ENCODE peak calls at places on chromosomes 3 and 15, in ten cellular contexts. H, N, G, K, F, U, T, R, P and W are unnamed samples.

GRCh38 chr3:34957707-34958106 is 681.6 kb upstream of the ARPP21 start:
- DNase-seq in H (no peak), N (no peak), G (no peak), K (no peak), F (no peak), U (no peak), T (no peak), R (no peak), P (no peak), W (no peak)

GRCh38 chr15:63595688-63596087 is 1.5 kb upstream of the FBXL22 start:
- DNase-seq in H (no peak), N (no peak), G (no peak), K (no peak), F (no peak), U (no peak), T (no peak), R (no peak), P (no peak), W (no peak)

GRCh38 chr3:10771486-10772225 is 44.4 kb upstream of the SLC6A11 start:
- DNase-seq in H (no peak), N (no peak), G (no peak), K (no peak), F (no peak), U (no peak), T (no peak), R (no peak), P (no peak), W (no peak)

GRCh38 chr3:194565597-194566190 is 67.5 kb downstream of the TMEM44 start:
- DNase-seq in H (no peak), N (no peak), G (no peak), K (no peak), F (no peak), U (no peak), T (no peak), R (no peak), P (no peak), W (no peak)

GRCh38 chr3:143653493-143653892 is 194.8 kb downstream of the SLC9A9 start:
- DNase-seq in H (no peak), N (no peak), G (no peak), K (no peak), F (no peak), U (no peak), T (no peak), R (no peak), P (no peak), W (no peak)

GRCh38 chr3:6088433-6088832 is 772.5 kb upstream of the GRM7 start:
- DNase-seq in H (no peak), N (no peak), G (no peak), K (no peak), F (no peak), U (no peak), T (no peak), R (no peak), P (no peak), W (no peak)

GRCh38 chr3:23926736-23927135 is 9.8 kb downstream of the RPL15 start:
- DNase-seq in H (no peak), N (no peak), G (peak), K (no peak), F (no peak), U (no peak), T (no peak), R (no peak), P (no peak), W (no peak)

GRCh38 chr3:41216422-41216821 is 17.1 kb downstream of the CTNNB1 start:
- DNase-seq in H (no peak), N (no peak), G (no peak), K (no peak), F (no peak), U (no peak), T (no peak), R (no peak), P (no peak), W (no peak)

GRCh38 chr15:66641485-66642313 is 60.3 kb upstream of the SMAD6 start:
- DNase-seq in H (no peak), N (no peak), G (no peak), K (no peak), F (no peak), U (no peak), T (no peak), R (no peak), P (no peak), W (no peak)

DNA sequence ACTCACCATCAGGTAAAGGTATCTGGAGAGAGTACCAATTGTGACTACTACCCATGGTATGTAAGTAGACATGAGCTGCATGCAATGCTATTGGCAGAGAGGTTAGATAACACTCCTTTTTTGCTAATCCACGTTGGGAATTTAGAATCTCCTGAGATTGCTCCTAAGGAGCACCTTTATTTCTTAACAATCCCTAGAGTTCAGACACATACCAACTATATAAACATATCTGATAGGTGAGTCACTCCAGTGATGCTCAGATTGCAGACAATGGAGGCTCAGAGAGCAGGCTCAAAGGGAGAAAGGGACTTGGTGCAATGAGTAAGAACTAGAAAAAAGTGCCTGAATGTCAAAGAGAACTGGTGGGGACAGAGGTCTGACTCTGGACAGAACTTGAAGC is 47.0 kb upstream of the LRRFIP2 start:
- DNase-seq in H (no peak), N (no peak), G (peak), K (no peak), F (no peak), U (no peak), T (no peak), R (no peak), P (no peak), W (no peak)
- H3K27ac ChIP-seq in H (no peak), N (no peak), G (peak), K (no peak), F (no peak), U (no peak), T (no peak), R (no peak), P (no peak), W (no peak)

DNA sequence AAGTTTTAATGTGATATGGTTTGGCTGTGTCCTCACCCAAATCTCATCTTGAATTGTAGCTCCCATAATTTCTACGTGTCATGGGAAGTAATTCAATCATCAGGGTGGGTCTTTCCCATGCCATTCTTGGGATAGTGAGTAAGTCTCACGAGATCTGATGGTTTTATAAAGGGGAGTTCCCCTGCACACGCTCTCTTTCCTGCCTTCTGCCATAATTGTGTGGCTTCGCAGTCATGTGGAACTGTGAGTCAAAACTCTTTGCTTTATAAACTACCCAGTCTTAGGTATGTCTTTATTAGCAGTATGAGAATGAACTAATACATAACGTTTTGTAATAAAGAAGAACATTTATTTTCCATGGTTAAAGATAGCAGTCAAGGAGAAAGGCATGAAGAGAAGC is 39.2 kb upstream of the GOLIM4 start:
- DNase-seq in H (no peak), N (no peak), G (no peak), K (no peak), F (no peak), U (no peak), T (no peak), R (no peak), P (no peak), W (no peak)
- TF ChIP-seq EP300 in H (no peak), N (no peak), G (no peak), K (no peak), F (no peak), U (no peak), T (no peak), R (no peak), P (no peak), W (no peak)

GRCh38 chr3:174126990-174127758 is 729.6 kb downstream of the NLGN1 start:
- DNase-seq in H (no peak), N (no peak), G (no peak), K (no peak), F (no peak), U (no peak), T (no peak), R (no peak), P (no peak), W (no peak)

GRCh38 chr3:174132006-174132405 is 727.1 kb upstream of the NAALADL2 start:
- DNase-seq in H (no peak), N (no peak), G (no peak), K (no peak), F (no peak), U (no peak), T (no peak), R (no peak), P (no peak), W (no peak)

GRCh38 chr3:174132421-174133042 is 726.6 kb upstream of the NAALADL2 start:
- DNase-seq in H (no peak), N (no peak), G (no peak), K (no peak), F (no peak), U (peak), T (no peak), R (no peak), P (no peak), W (no peak)
- H3K27ac ChIP-seq in H (no peak), N (no peak), G (no peak), K (no peak), F (no peak), U (no peak), T (no peak), R (no peak), P (no peak), W (no peak)

GRCh38 chr3:149581681-149582349 is 76.0 kb downstream of the WWTR1 start:
- DNase-seq in H (no peak), N (no peak), G (peak), K (no peak), F (no peak), U (peak), T (no peak), R (no peak), P (no peak), W (no peak)
- TF ChIP-seq EP300 in H (no peak), N (no peak), G (peak), K (no peak), F (no peak), U (peak), T (no peak), R (peak), P (no peak), W (no peak)

GRCh38 chr15:59923508-59923907 is 80.6 kb upstream of the FOXB1 start:
- DNase-seq in H (no peak), N (no peak), G (no peak), K (no peak), F (no peak), U (no peak), T (no peak), R (no peak), P (no peak), W (no peak)

GRCh38 chr15:59918994-59919951 is 84.8 kb upstream of the FOXB1 start:
- DNase-seq in H (no peak), N (no peak), G (peak), K (no peak), F (no peak), U (no peak), T (peak), R (no peak), P (no peak), W (no peak)

DNA sequence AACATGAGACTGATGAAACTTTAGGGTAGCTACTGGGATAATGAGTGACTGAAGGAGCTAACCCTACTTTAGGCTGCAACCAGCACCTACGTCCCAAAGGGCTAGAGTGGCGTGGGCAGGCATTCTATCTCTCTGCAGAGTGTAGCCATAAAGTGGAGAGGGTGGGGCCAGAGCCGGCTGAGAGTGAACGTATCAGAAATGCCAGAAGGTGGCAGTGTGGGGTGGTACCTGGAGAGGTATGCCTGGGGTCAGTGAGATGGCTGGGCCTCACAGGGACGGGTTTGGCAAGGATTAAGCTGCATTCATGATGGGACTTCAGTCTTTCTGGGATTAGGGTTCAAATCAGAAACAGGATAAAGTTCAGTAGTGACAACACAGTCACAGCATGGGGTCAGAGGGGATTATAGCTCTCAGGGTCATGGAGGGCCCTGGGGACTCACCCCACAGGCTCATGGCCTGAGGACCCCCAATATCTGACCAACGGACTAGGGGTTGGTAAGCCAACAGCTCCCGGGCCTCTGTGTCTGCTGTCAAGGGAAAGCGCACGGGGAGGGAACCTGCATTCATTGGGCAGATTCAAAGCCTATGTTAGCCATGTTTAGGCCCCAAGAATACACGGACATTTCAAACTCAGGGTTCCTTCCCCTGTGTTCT is 86.5 kb upstream of the FOXB1 start:
- DNase-seq in H (peak), N (peak), G (peak), K (peak), F (no peak), U (peak), T (peak), R (peak), P (peak), W (no peak)
- H3K27ac ChIP-seq in H (no peak), N (no peak), G (no peak), K (no peak), F (no peak), U (no peak), T (no peak), R (no peak), P (no peak), W (no peak)

GRCh38 chr15:98920091-98920880 is 87.3 kb downstream of the PGPEP1L start:
- DNase-seq in H (no peak), N (no peak), G (no peak), K (no peak), F (no peak), U (no peak), T (no peak), R (no peak), P (no peak), W (no peak)

GRCh38 chr15:98916826-98917225 is 90.8 kb downstream of the PGPEP1L start:
- DNase-seq in H (no peak), N (no peak), G (no peak), K (no peak), F (no peak), U (no peak), T (no peak), R (no peak), P (no peak), W (peak)

GRCh38 chr15:98914626-98915025 is 93.0 kb downstream of the PGPEP1L start:
- DNase-seq in H (no peak), N (no peak), G (peak), K (no peak), F (no peak), U (no peak), T (no peak), R (no peak), P (no peak), W (peak)

GRCh38 chr15:98923159-98923558 is 84.4 kb downstream of the PGPEP1L start:
- DNase-seq in H (no peak), N (peak), G (no peak), K (peak), F (no peak), U (no peak), T (no peak), R (no peak), P (no peak), W (no peak)

DNA sequence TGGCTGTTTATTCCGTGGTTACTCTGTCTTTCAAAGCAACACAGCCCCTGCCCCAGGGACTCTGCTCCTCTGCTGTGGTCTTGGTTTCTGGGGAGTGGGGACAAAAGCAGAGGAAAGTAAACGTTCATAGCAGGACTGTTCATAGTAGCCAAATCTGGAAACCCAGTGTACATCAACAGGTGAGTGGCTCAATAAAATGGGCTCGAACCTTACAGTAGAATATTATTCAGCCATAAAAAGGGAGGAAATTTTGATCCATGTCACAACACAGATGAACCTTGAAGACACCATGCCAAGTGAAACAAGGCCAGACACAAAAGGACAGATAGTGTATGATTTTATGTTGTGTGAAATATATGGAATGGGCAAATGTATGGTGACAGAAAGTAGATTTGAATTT is 90.2 kb downstream of the PGPEP1L start:
- DNase-seq in H (no peak), N (no peak), G (no peak), K (no peak), F (no peak), U (no peak), T (no peak), R (no peak), P (no peak), W (no peak)
- TF ChIP-seq EP300 in H (no peak), N (no peak), G (no peak), K (no peak), F (no peak), U (no peak), T (no peak), R (no peak), P (no peak), W (no peak)

GRCh38 chr3:69084668-69085542 is at the start of gene ARL6IP5:
- DNase-seq in H (peak), N (peak), G (peak), K (peak), F (peak), U (peak), T (peak), R (peak), P (peak), W (peak)
- H3K27ac ChIP-seq in H (peak), N (peak), G (peak), K (peak), F (peak), U (peak), T (peak), R (peak), P (peak), W (peak)

GRCh38 chr3:130820976-130821375 is 72.9 kb upstream of the ATP2C1 start:
- DNase-seq in H (no peak), N (no peak), G (peak), K (no peak), F (no peak), U (peak), T (no peak), R (no peak), P (no peak), W (no peak)
- TF ChIP-seq EP300 in H (no peak), N (peak), G (no peak), K (no peak), F (no peak), U (peak), T (no peak), R (peak), P (no peak), W (no peak)

GRCh38 chr3:152430223-152431002 is 161.7 kb downstream of the MBNL1 start:
- DNase-seq in H (no peak), N (no peak), G (no peak), K (no peak), F (no peak), U (no peak), T (no peak), R (no peak), P (no peak), W (no peak)

GRCh38 chr3:152434142-152434541 is 165.4 kb downstream of the MBNL1 start:
- DNase-seq in H (no peak), N (no peak), G (no peak), K (no peak), F (no peak), U (no peak), T (no peak), R (no peak), P (no peak), W (no peak)

GRCh38 chr3:152426393-152426792 is 157.7 kb downstream of the MBNL1 start:
- DNase-seq in H (no peak), N (no peak), G (no peak), K (no peak), F (no peak), U (no peak), T (no peak), R (no peak), P (no peak), W (no peak)

GRCh38 chr3:152428577-152428976 is 159.8 kb downstream of the MBNL1 start:
- DNase-seq in H (no peak), N (no peak), G (no peak), K (no peak), F (no peak), U (no peak), T (no peak), R (no peak), P (no peak), W (no peak)
- H3K27ac ChIP-seq in H (no peak), N (no peak), G (no peak), K (no peak), F (no peak), U (no peak), T (no peak), R (peak), P (no peak), W (peak)